ENCODE peak calls at places on chromosomes 5 and 9, in five cellular contexts. H, I, T, D and Z are unnamed samples.

GRCh38 chr5:141940695-141941271 is 17.1 kb downstream of the DELE1 start:
- DNase-seq in H (no peak), I (no peak), T (no peak), D (no peak), Z (no peak)

GRCh38 chr5:10567781-10568321 is 4.0 kb downstream of the ANKRD33B start:
- DNase-seq in H (no peak), I (no peak), T (peak; percentile 37), D (no peak), Z (no peak)

GRCh38 chr5:143313298-143313852 is 90.1 kb downstream of the NR3C1 start:
- DNase-seq in H (no peak), I (no peak), T (no peak), D (no peak), Z (no peak)

GRCh38 chr5:91301459-91301858 is 81.7 kb downstream of the ARRDC3 start:
- DNase-seq in H (no peak), I (no peak), T (no peak), D (no peak), Z (no peak)

GRCh38 chr9:129469188-129469987 is 151.5 kb downstream of the C9orf50 start:
- DNase-seq in H (no peak), I (no peak), T (no peak), D (no peak), Z (no peak)

GRCh38 chr9:125391704-125392103 is 130.1 kb downstream of the GAPVD1 start:
- DNase-seq in H (no peak), I (no peak), T (no peak), D (no peak), Z (no peak)

GRCh38 chr5:88829773-88830172 is 53.2 kb downstream of the MEF2C start:
- DNase-seq in H (no peak), I (no peak), T (no peak), D (no peak), Z (no peak)

GRCh38 chr5:143008809-143009521 is 238.8 kb downstream of the ARHGAP26 start:
- DNase-seq in H (no peak), I (peak; percentile 59), T (peak; percentile 79), D (no peak), Z (no peak)

GRCh38 chr9:137519553-137519952 is 30.6 kb downstream of the PNPLA7 start:
- DNase-seq in H (no peak), I (no peak), T (no peak), D (no peak), Z (no peak)

GRCh38 chr9:17251100-17251499 is 116.3 kb downstream of the CNTLN start:
- DNase-seq in H (no peak), I (no peak), T (no peak), D (no peak), Z (no peak)

DNA sequence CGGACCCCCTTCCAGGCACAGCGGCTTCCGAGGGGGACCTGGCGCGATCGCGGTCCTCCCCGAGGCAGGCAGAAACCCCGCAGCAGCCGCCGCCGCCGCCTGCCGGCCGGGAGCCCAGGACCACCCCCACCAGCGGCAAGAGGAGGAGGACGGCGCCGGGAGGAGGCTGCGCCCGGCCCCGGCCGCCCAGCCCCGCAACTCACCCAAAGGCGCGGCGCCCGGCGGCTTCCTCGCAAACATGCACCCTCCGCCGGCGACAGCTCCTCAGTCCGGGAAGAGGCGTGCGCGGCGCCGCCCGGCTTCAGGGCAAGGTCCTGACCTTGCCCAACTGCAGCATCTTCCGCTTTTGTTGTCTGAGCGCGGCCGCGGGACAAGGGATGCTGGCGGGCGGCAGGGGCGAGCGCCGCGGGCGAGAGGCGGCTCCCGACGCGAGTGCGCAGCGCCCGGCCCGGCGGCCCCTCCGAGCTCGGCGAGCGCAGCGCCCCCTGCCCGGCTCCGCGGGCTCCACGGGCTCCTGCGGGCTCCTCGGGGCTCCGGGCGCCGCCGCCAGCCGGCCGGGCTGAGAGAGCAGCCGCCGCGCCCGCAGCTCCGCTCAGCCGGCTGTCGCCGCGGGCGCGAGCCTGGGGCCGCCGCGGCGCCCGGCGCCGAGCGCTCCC is 504 bp downstream of the CTNND2 start:
- DNase-seq in H (peak; percentile 56), I (no peak), T (no peak), D (peak; percentile 10), Z (no peak)
- H3K4me3 ChIP-seq in H (no peak overlapping the region), I (peak overlapping the region; percentile 60), T (no peak overlapping the region), D (no peak overlapping the region), Z (peak overlapping the region; percentile 64)

GRCh38 chr5:136014049-136014516 is 14.7 kb upstream of the TGFBI start:
- DNase-seq in H (peak; percentile 70), I (no peak), T (no peak), D (no peak), Z (no peak)
- H3K27ac ChIP-seq in H (peak overlapping the region; percentile 7), I (no peak overlapping the region), T (no peak overlapping the region), D (no peak overlapping the region), Z (peak overlapping the region; percentile 49)

GRCh38 chr5:106493910-106494309 is 1176.8 kb downstream of the EFNA5 start:
- DNase-seq in H (no peak), I (no peak), T (no peak), D (no peak), Z (no peak)
- TF ChIP-seq CTCF in H (no peak), I (no peak), T (no peak), D (no peak), Z (no peak)

GRCh38 chr5:178576591-178577351 is 13.4 kb downstream of the COL23A1 start:
- DNase-seq in H (no peak), I (peak; percentile 38), T (no peak), D (no peak), Z (no peak)
- H3K4me3 ChIP-seq in H (peak overlapping the region; percentile 26), I (peak overlapping the region; percentile 26), T (no peak overlapping the region), D (peak overlapping the region; percentile 34), Z (peak overlapping the region; percentile 55)

GRCh38 chr5:108321341-108321740 is 60.6 kb downstream of the FBXL17 start:
- DNase-seq in H (no peak), I (no peak), T (no peak), D (no peak), Z (no peak)

GRCh38 chr5:108324886-108325285 is 57.0 kb downstream of the FBXL17 start:
- DNase-seq in H (no peak), I (no peak), T (no peak), D (no peak), Z (no peak)

DNA sequence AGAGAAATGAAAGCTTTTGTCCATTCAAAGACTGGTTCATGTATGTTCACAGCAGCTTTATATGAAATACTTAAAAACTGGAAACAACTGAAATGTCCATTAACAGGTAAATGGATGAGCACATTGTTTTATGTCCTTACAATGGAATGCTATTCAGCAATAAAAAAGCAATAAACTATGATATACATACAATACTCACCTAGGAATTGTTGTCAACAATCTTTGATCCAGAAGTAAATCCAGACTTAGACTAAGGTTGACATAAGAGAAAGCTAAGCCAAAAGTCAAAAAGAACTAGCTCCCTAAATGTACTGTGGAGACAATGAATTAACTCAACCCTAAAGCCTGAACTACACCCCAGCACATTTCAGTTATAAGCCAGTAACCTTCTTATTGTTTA is 54.9 kb downstream of the FBXL17 start:
- DNase-seq in H (no peak), I (no peak), T (no peak), D (no peak), Z (no peak)
- H3K27ac ChIP-seq in H (no peak overlapping the region), I (no peak overlapping the region), T (no peak overlapping the region), D (no peak overlapping the region), Z (no peak overlapping the region)

GRCh38 chr5:41789434-41789833 is 80.8 kb downstream of the OXCT1 start:
- DNase-seq in H (no peak), I (no peak), T (no peak), D (no peak), Z (no peak)
- TF ChIP-seq CTCF in H (no peak), I (no peak), T (no peak), D (no peak), Z (no peak)